ENCODE peak calls at places on chromosome 16, in eight cellular contexts. X is A549, D is sigmoid colon, L is stomach, J is lower lobe of right lung, R is testis, I is cardiac muscle cell, F is esophagus muscularis mucosa. E is an unnamed sample. For H3K4me1, the result is how much of the 10 kb centered on the place peaks cover.

GRCh38 chr16:3175157-3176153 is 12.5 kb upstream of the OR1F1 start:
- DNase-seq in I (peak), F (no peak), D (peak), J (peak), X (peak), L (no peak), R (no peak), E (no peak)

GRCh38 chr16:57893217-57893558 is 77.7 kb downstream of the CNGB1 start:
- DNase-seq in F (no peak), I (no peak), D (no peak), X (no peak), J (no peak), L (no peak), R (no peak), E (no peak)

GRCh38 chr16:47848481-47849109 is 307.2 kb downstream of the ABCC12 start:
- DNase-seq in L (no peak), F (peak), D (no peak), X (no peak), I (peak), J (no peak), R (no peak), E (no peak)

GRCh38 chr16:12188674-12189249 is 212.2 kb downstream of the SNX29 start:
- DNase-seq in X (no peak), R (no peak), D (no peak), L (no peak), I (no peak), J (no peak), F (no peak), E (no peak)

GRCh38 chr16:20898938-20899502 is 1.1 kb downstream of the DCUN1D3 start:
- DNase-seq in D (no peak), F (no peak), I (peak), X (no peak), L (no peak), J (no peak), R (no peak), E (no peak)

GRCh38 chr16:71214771-71215381 is 15.6 kb downstream of the HYDIN start:
- DNase-seq in I (peak), J (no peak), F (no peak), L (no peak), D (no peak), R (no peak), X (no peak), E (no peak)

GRCh38 chr16:79600636-79601091 is at the start of gene MAF:
- DNase-seq in X (peak), L (peak), J (peak), R (peak), F (peak), I (peak), D (peak), E (peak)

GRCh38 chr16:8950580-8951077 is 13.1 kb downstream of the USP7 start:
- DNase-seq in X (no peak), I (peak), D (no peak), R (no peak), L (no peak), F (no peak), J (no peak), E (no peak)

GRCh38 chr16:63776437-63776836 is 1345.4 kb downstream of the CDH11 start:
- DNase-seq in J (no peak), X (no peak), D (no peak), R (no peak), I (no peak), F (no peak), L (no peak), E (no peak)

GRCh38 chr16:794853-795466 is 5.6 kb downstream of the GNG13 start:
- DNase-seq in X (no peak), D (no peak), R (no peak), L (no peak), I (no peak), J (no peak), F (no peak), E (no peak)

GRCh38 chr16:2827481-2827790 is 2.7 kb upstream of the ZG16B start:
- DNase-seq in L (no peak), I (no peak), D (peak), X (no peak), F (no peak), J (peak), R (no peak), E (no peak)

GRCh38 chr16:74743045-74743667 is 31.5 kb downstream of the FA2H start:
- DNase-seq in X (peak), I (no peak), F (no peak), R (no peak), J (no peak), L (no peak), D (no peak), E (no peak)

GRCh38 chr16:82796047-82796446 is 169.3 kb downstream of the CDH13 start:
- DNase-seq in F (no peak), L (no peak), I (no peak), J (no peak), X (no peak), D (no peak), R (no peak), E (no peak)
- TF ChIP-seq CTCF in F (no peak), L (no peak), I (peak), J (no peak), X (no peak), D (no peak), R (no peak), E (no peak)

GRCh38 chr16:53220585-53220984 is 165.8 kb downstream of the CHD9 start:
- DNase-seq in X (no peak), I (peak), L (no peak), D (no peak), R (no peak), F (no peak), J (no peak), E (no peak)
- H3K27ac ChIP-seq in X (no peak), I (peak), L (peak), D (peak), R (peak), F (no peak), J (no peak), E (no peak)

GRCh38 chr16:68289202-68289601 is 21.5 kb downstream of the SLC7A6OS start:
- DNase-seq in I (no peak), D (no peak), R (no peak), J (no peak), F (no peak), L (no peak), X (no peak), E (no peak)

GRCh38 chr16:68289621-68290329 is 21.0 kb downstream of the SLC7A6OS start:
- DNase-seq in R (no peak), D (no peak), X (no peak), L (no peak), F (no peak), J (no peak), I (peak), E (no peak)

GRCh38 chr16:68291227-68291626 is 19.5 kb downstream of the SLC7A6OS start:
- DNase-seq in F (no peak), R (no peak), X (no peak), L (no peak), D (no peak), I (no peak), J (no peak), E (no peak)

GRCh38 chr16:68292425-68292824 is 18.3 kb downstream of the SLC7A6OS start:
- DNase-seq in L (no peak), F (no peak), X (no peak), J (no peak), R (no peak), I (no peak), D (no peak), E (no peak)

GRCh38 chr16:68290455-68290854 is 20.3 kb downstream of the SLC7A6OS start:
- DNase-seq in J (no peak), X (no peak), I (no peak), D (no peak), L (no peak), R (no peak), F (no peak), E (no peak)
- H3K4me1 ChIP-seq in J (under half), X (under half), I (under half), D (under half), L (under half), R (under half), F (half or more), E (under half)

GRCh38 chr16:80924372-80924978 is 82.2 kb downstream of the CMC2 start:
- DNase-seq in I (peak), J (no peak), F (no peak), D (no peak), X (peak), R (peak), L (peak), E (peak)

DNA sequence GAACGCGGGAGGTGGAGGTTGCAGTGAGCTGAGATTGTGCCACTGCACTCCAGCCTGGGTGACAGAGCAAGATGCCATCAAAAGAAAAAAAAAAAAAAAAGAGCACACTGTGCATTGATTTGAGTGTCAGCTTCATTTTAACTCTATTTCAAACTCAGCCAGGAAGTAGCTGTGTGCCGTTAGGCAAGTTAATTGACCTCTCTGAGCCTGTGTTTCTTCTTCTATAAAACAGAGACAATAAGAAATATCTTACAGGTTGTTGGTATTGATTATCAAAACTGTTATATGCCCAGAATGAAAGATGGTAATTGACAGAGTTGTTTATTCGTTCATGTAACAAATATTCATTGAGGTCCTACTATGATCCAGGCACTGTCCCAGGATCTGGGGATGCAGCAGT is 83.3 kb downstream of the CMC2 start:
- DNase-seq in L (no peak), F (no peak), R (no peak), D (no peak), I (no peak), X (no peak), J (no peak), E (no peak)
- TF ChIP-seq CTCF in L (no peak), F (no peak), R (no peak), D (no peak), I (no peak), X (no peak), J (no peak), E (no peak)

GRCh38 chr16:84652565-84652964 is 4.3 kb downstream of the KLHL36 start:
- DNase-seq in X (no peak), J (no peak), D (no peak), F (no peak), L (no peak), R (no peak), I (no peak), E (no peak)

GRCh38 chr16:84650062-84650991 is 2.0 kb downstream of the KLHL36 start:
- DNase-seq in F (no peak), L (no peak), I (peak), X (peak), D (no peak), R (peak), J (no peak), E (no peak)

GRCh38 chr16:84647830-84648594 is at the start of gene KLHL36:
- DNase-seq in J (peak), R (peak), X (peak), D (peak), I (peak), L (peak), F (no peak), E (peak)

GRCh38 chr16:84648595-84649510 is 542 bp downstream of the KLHL36 start:
- DNase-seq in X (peak), R (peak), L (peak), I (peak), F (no peak), J (peak), D (peak), E (peak)

DNA sequence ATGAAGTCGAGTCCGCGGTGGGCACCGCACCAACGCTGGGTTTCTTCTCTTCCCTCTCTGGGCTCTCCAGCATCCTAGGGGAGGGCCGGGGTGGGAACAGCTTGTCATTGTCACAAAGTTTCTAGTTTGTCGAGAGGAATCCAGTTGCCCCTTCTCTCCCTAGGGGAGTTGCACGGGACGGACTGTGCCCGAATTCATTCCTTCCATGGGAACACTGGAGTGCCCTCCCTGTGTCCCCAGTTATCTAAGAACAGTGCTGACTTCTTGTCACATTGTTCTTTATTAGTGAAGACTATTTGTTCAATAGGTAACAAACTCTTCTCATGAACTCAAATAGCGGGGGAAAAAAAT is 1.2 kb downstream of the KLHL36 start:
- DNase-seq in D (no peak), J (no peak), X (no peak), F (no peak), L (no peak), I (no peak), R (peak), E (no peak)
- H3K27ac ChIP-seq in D (peak), J (peak), X (no peak), F (peak), L (peak), I (no peak), R (peak), E (no peak)

DNA sequence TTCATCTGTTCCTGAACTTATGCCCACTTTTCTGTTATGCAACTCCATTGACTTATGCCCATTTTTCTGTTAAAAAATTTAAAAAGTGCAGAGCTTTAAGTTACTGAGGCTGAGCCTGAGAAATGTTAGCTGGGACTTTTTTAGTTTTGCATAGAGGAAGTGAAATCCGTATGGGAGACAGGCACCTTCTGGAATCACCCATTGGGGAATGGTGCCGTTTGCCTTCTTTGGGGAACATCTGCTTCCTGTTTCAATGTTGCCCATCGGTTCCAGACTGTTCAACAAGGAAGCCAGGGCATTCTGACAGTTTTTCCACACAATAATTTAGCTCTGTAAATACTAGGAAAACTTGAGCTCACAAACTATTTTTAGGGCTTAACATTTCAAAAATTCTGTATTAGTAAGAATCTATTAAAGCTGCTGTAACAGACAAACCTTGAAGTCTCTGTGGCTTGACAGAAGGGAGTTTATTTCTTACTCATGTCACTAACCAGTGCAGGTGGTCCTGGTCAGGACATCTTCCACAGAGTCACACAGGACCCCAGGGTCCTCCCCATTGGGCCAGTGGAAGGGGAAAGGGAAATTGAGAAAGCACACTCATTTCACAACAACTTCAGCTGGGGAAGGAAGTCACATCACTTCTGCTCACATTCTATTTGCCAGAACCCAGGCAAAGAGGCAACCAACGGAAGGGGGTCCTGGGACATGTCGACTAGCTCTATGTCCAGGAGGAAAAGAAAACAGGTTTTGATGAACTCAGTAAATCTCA is 17.2 kb downstream of the PRKCB start:
- DNase-seq in F (no peak), J (no peak), X (no peak), L (no peak), D (no peak), I (no peak), R (no peak), E (no peak)
- H3K4me1 ChIP-seq in F (under half), J (under half), X (under half), L (under half), D (under half), I (under half), R (under half), E (under half)

GRCh38 chr16:31329671-31330552 is 25.1 kb upstream of the ITGAX start:
- DNase-seq in X (no peak), D (peak), R (no peak), F (no peak), L (no peak), J (no peak), I (no peak), E (no peak)
- TF ChIP-seq CTCF in X (no peak), D (no peak), R (no peak), F (no peak), L (no peak), J (no peak), I (no peak), E (no peak)